ENCODE peak calls at places on chromosomes 16 and 17, in six cellular contexts. One of them, this sample, is unnamed. For H3K27me3, the result is how much of the 10 kb centered on the place peaks cover.

GRCh38 chr16:49464877-49465504 is 91.4 kb downstream of the C16orf78 start:
- DNase-seq in esophagus squamous epithelium: no peak
- DNase-seq in gastrocnemius medialis: no peak
- DNase-seq in breast epithelium: peak
- DNase-seq in ovary: peak
- DNase-seq in IMR-90: no peak
- DNase-seq in this sample: no peak

GRCh38 chr17:80965606-80966005 is 26.0 kb upstream of the CHMP6 start:
- DNase-seq in esophagus squamous epithelium: no peak
- DNase-seq in gastrocnemius medialis: no peak
- DNase-seq in breast epithelium: no peak
- DNase-seq in ovary: no peak
- DNase-seq in IMR-90: no peak
- DNase-seq in this sample: no peak

GRCh38 chr16:51734220-51734619 is 583.1 kb upstream of the SALL1 start:
- DNase-seq in esophagus squamous epithelium: no peak
- DNase-seq in gastrocnemius medialis: no peak
- DNase-seq in breast epithelium: no peak
- DNase-seq in ovary: no peak
- DNase-seq in IMR-90: no peak
- DNase-seq in this sample: no peak

GRCh38 chr16:1108299-1109252 is 12.5 kb upstream of the C1QTNF8 start:
- DNase-seq in esophagus squamous epithelium: no peak
- DNase-seq in gastrocnemius medialis: no peak
- DNase-seq in breast epithelium: peak
- DNase-seq in ovary: peak
- DNase-seq in IMR-90: peak
- DNase-seq in this sample: peak

GRCh38 chr17:56641894-56642293 is 48.4 kb downstream of the NOG start:
- DNase-seq in esophagus squamous epithelium: no peak
- DNase-seq in gastrocnemius medialis: no peak
- DNase-seq in breast epithelium: no peak
- DNase-seq in ovary: no peak
- DNase-seq in IMR-90: no peak
- DNase-seq in this sample: no peak

GRCh38 chr17:45334701-45335677 is 18.2 kb upstream of the MAP3K14 start:
- DNase-seq in esophagus squamous epithelium: no peak
- DNase-seq in gastrocnemius medialis: no peak
- DNase-seq in breast epithelium: no peak
- DNase-seq in ovary: no peak
- DNase-seq in IMR-90: no peak
- DNase-seq in this sample: no peak

GRCh38 chr17:76414334-76415295 is 30.2 kb downstream of the SPHK1 start:
- DNase-seq in esophagus squamous epithelium: no peak
- DNase-seq in gastrocnemius medialis: no peak
- DNase-seq in breast epithelium: no peak
- DNase-seq in ovary: peak
- DNase-seq in IMR-90: peak
- DNase-seq in this sample: no peak

GRCh38 chr17:38703742-38704644 is 1.1 kb upstream of the MLLT6 start:
- DNase-seq in esophagus squamous epithelium: peak
- DNase-seq in gastrocnemius medialis: peak
- DNase-seq in breast epithelium: peak
- DNase-seq in ovary: peak
- DNase-seq in IMR-90: no peak
- DNase-seq in this sample: peak

GRCh38 chr17:45147581-45148182 is 593 bp upstream of the HEXIM1 start:
- DNase-seq in esophagus squamous epithelium: no peak
- DNase-seq in gastrocnemius medialis: peak
- DNase-seq in breast epithelium: peak
- DNase-seq in ovary: peak
- DNase-seq in IMR-90: peak
- DNase-seq in this sample: peak

GRCh38 chr17:31687505-31688126 is 171.4 kb downstream of the COPRS start:
- DNase-seq in esophagus squamous epithelium: no peak
- DNase-seq in gastrocnemius medialis: no peak
- DNase-seq in breast epithelium: no peak
- DNase-seq in ovary: no peak
- DNase-seq in IMR-90: no peak
- DNase-seq in this sample: no peak

GRCh38 chr17:4719146-4719545 is 8.7 kb downstream of the ARRB2 start:
- DNase-seq in esophagus squamous epithelium: no peak
- DNase-seq in gastrocnemius medialis: no peak
- DNase-seq in breast epithelium: no peak
- DNase-seq in ovary: no peak
- DNase-seq in IMR-90: no peak
- DNase-seq in this sample: no peak

GRCh38 chr17:81651692-81652091 is 4.7 kb downstream of the PDE6G start:
- DNase-seq in esophagus squamous epithelium: no peak
- DNase-seq in gastrocnemius medialis: no peak
- DNase-seq in breast epithelium: no peak
- DNase-seq in ovary: no peak
- DNase-seq in IMR-90: peak
- DNase-seq in this sample: no peak

GRCh38 chr17:81207610-81208581 is 14.9 kb downstream of the CEP131 start:
- DNase-seq in esophagus squamous epithelium: no peak
- DNase-seq in gastrocnemius medialis: no peak
- DNase-seq in breast epithelium: no peak
- DNase-seq in ovary: no peak
- DNase-seq in IMR-90: no peak
- DNase-seq in this sample: no peak

GRCh38 chr16:26247063-26247462 is 555.3 kb downstream of the HS3ST4 start:
- DNase-seq in esophagus squamous epithelium: no peak
- DNase-seq in gastrocnemius medialis: no peak
- DNase-seq in breast epithelium: no peak
- DNase-seq in ovary: no peak
- DNase-seq in IMR-90: no peak
- DNase-seq in this sample: no peak

GRCh38 chr16:49641250-49641649 is 214.7 kb downstream of the ZNF423 start:
- DNase-seq in esophagus squamous epithelium: no peak
- DNase-seq in gastrocnemius medialis: no peak
- DNase-seq in breast epithelium: no peak
- DNase-seq in ovary: no peak
- DNase-seq in IMR-90: no peak
- DNase-seq in this sample: no peak

GRCh38 chr17:82905130-82905529 is 65.3 kb upstream of the ZNF750 start:
- DNase-seq in esophagus squamous epithelium: no peak
- DNase-seq in gastrocnemius medialis: no peak
- DNase-seq in breast epithelium: no peak
- DNase-seq in ovary: no peak
- DNase-seq in IMR-90: no peak
- DNase-seq in this sample: no peak

GRCh38 chr17:63035695-63036094 is 69.7 kb downstream of the TANC2 start:
- DNase-seq in esophagus squamous epithelium: no peak
- DNase-seq in gastrocnemius medialis: no peak
- DNase-seq in breast epithelium: no peak
- DNase-seq in ovary: no peak
- DNase-seq in IMR-90: no peak
- DNase-seq in this sample: no peak

GRCh38 chr17:31627960-31628359 is 231.1 kb downstream of the COPRS start:
- DNase-seq in esophagus squamous epithelium: no peak
- DNase-seq in gastrocnemius medialis: no peak
- DNase-seq in breast epithelium: no peak
- DNase-seq in ovary: no peak
- DNase-seq in IMR-90: peak
- DNase-seq in this sample: no peak

GRCh38 chr17:62950067-62950466 is 16.0 kb upstream of the TANC2 start:
- DNase-seq in esophagus squamous epithelium: no peak
- DNase-seq in gastrocnemius medialis: no peak
- DNase-seq in breast epithelium: no peak
- DNase-seq in ovary: no peak
- DNase-seq in IMR-90: peak
- DNase-seq in this sample: no peak

DNA sequence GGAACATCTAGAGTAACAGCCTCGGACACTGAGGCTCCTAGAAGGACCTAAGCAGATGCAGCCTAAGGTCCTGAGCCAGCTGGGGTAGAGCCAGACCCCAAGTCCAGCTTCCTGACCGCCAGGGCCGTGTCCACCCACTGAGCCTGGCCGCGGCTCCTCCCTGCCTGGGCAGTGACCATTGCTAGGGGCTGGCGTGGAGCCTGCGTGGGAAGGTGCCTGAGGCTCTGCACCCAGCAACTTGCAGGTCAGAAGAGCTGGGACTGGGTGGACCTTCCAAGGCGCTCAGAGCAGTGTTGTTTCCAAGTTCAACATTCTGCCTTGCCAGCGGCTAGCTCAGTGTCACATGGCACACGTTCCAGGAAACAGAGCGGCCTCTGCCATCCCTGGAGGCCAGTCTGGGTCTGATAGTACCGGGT is 209.6 kb upstream of the CIBAR2 start:
- DNase-seq in esophagus squamous epithelium: no peak
- DNase-seq in gastrocnemius medialis: peak
- DNase-seq in breast epithelium: peak
- DNase-seq in ovary: peak
- DNase-seq in IMR-90: peak
- DNase-seq in this sample: peak
- H3K27ac ChIP-seq in esophagus squamous epithelium: peak
- H3K27ac ChIP-seq in gastrocnemius medialis: peak
- H3K27ac ChIP-seq in breast epithelium: peak
- H3K27ac ChIP-seq in ovary: peak
- H3K27ac ChIP-seq in IMR-90: peak
- H3K27ac ChIP-seq in this sample: peak

GRCh38 chr16:78874241-78874983 is 726.1 kb downstream of the MAF start:
- DNase-seq in esophagus squamous epithelium: no peak
- DNase-seq in gastrocnemius medialis: no peak
- DNase-seq in breast epithelium: no peak
- DNase-seq in ovary: no peak
- DNase-seq in IMR-90: no peak
- DNase-seq in this sample: no peak

GRCh38 chr16:78882150-78882549 is 718.4 kb downstream of the MAF start:
- DNase-seq in esophagus squamous epithelium: no peak
- DNase-seq in gastrocnemius medialis: no peak
- DNase-seq in breast epithelium: no peak
- DNase-seq in ovary: no peak
- DNase-seq in IMR-90: no peak
- DNase-seq in this sample: no peak

GRCh38 chr16:78877114-78877513 is 723.4 kb downstream of the MAF start:
- DNase-seq in esophagus squamous epithelium: no peak
- DNase-seq in gastrocnemius medialis: no peak
- DNase-seq in breast epithelium: no peak
- DNase-seq in ovary: no peak
- DNase-seq in IMR-90: no peak
- DNase-seq in this sample: no peak

GRCh38 chr16:78879046-78879445 is 721.5 kb downstream of the MAF start:
- DNase-seq in esophagus squamous epithelium: no peak
- DNase-seq in gastrocnemius medialis: no peak
- DNase-seq in breast epithelium: no peak
- DNase-seq in ovary: no peak
- DNase-seq in IMR-90: no peak
- DNase-seq in this sample: no peak

DNA sequence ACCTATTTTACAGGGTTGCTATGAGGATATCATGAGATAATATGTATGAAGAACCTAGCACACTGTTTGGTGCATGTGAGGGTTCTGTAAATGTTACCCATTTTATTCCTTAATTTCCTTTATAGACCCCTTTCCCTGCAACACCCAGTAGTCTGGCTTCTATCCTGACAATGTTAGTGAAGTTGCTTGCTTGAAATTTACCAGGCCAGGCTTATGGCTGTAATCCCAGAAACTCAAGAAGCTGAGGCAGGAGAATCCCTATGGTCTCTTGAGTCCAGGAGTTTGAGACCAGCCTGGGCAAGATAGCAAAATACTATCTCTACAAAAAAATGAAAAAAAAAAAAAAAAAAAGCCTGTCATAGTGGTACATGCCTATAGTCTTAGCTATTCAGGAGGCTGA is 722.0 kb downstream of the MAF start:
- DNase-seq in esophagus squamous epithelium: no peak
- DNase-seq in gastrocnemius medialis: no peak
- DNase-seq in breast epithelium: no peak
- DNase-seq in ovary: no peak
- DNase-seq in IMR-90: no peak
- DNase-seq in this sample: no peak
- H3K27me3 ChIP-seq in esophagus squamous epithelium: under half
- H3K27me3 ChIP-seq in gastrocnemius medialis: under half
- H3K27me3 ChIP-seq in breast epithelium: under half
- H3K27me3 ChIP-seq in ovary: under half
- H3K27me3 ChIP-seq in IMR-90: under half
- H3K27me3 ChIP-seq in this sample: under half

GRCh38 chr16:2912330-2913199 is 834 bp downstream of the FLYWCH1 start:
- DNase-seq in esophagus squamous epithelium: no peak
- DNase-seq in gastrocnemius medialis: peak
- DNase-seq in breast epithelium: no peak
- DNase-seq in ovary: peak
- DNase-seq in IMR-90: peak
- DNase-seq in this sample: no peak

GRCh38 chr16:2913603-2914002 is 1.9 kb downstream of the FLYWCH1 start:
- DNase-seq in esophagus squamous epithelium: no peak
- DNase-seq in gastrocnemius medialis: no peak
- DNase-seq in breast epithelium: no peak
- DNase-seq in ovary: no peak
- DNase-seq in IMR-90: no peak
- DNase-seq in this sample: no peak

GRCh38 chr16:2914233-2914632 is 2.5 kb downstream of the FLYWCH1 start:
- DNase-seq in esophagus squamous epithelium: no peak
- DNase-seq in gastrocnemius medialis: no peak
- DNase-seq in breast epithelium: no peak
- DNase-seq in ovary: no peak
- DNase-seq in IMR-90: no peak
- DNase-seq in this sample: no peak

GRCh38 chr16:2910441-2910840 is 1.3 kb upstream of the FLYWCH1 start:
- DNase-seq in esophagus squamous epithelium: no peak
- DNase-seq in gastrocnemius medialis: no peak
- DNase-seq in breast epithelium: no peak
- DNase-seq in ovary: no peak
- DNase-seq in IMR-90: peak
- DNase-seq in this sample: no peak

DNA sequence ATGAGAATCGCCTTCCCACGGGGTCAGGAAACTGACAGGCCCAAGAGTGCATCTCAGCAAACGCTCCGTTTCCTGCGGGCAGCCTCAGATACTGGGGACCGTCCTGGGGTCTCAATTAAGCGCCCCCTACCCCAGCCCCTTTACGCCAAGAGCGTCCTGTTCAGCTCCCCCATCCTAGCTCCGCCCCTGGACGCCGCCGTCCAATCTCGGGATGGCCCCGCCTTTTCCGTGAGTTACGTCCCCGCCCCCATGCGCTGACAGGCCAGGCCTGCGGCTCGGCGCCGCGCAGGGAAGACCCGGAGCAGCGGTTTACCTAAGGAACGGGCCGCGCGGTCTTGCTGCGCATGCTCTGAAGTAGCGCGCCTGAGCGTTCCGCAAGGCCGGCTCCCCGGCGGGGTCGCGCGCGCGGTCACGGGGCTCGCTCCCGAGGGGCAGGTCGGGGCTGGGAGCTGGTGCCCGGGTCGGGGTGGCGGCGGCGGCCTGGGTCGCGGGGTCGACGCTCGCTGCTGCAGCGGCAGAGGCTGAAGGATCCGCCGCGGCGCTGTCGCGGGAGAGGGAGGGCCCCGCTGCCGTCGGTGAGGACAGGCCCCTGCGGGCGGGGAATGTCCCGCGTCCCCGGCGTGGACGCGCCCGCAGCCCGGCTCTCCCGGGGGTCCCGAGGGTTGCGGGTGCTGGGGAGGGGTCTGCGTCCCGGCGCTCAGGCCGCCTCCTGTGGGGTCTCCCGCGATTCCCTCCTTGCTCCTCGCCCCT is at the start of gene FLYWCH1:
- DNase-seq in esophagus squamous epithelium: peak
- DNase-seq in gastrocnemius medialis: peak
- DNase-seq in breast epithelium: peak
- DNase-seq in ovary: peak
- DNase-seq in IMR-90: peak
- DNase-seq in this sample: peak
- TF ChIP-seq POLR2A in esophagus squamous epithelium: peak
- TF ChIP-seq POLR2A in gastrocnemius medialis: peak
- TF ChIP-seq POLR2A in breast epithelium: no peak
- TF ChIP-seq POLR2A in ovary: peak
- TF ChIP-seq POLR2A in IMR-90: no peak
- TF ChIP-seq POLR2A in this sample: peak

GRCh38 chr17:28573966-28574480 is 2.7 kb downstream of the ALDOC start:
- DNase-seq in esophagus squamous epithelium: no peak
- DNase-seq in gastrocnemius medialis: no peak
- DNase-seq in breast epithelium: no peak
- DNase-seq in ovary: no peak
- DNase-seq in IMR-90: no peak
- DNase-seq in this sample: no peak
- H3K27ac ChIP-seq in esophagus squamous epithelium: no peak
- H3K27ac ChIP-seq in gastrocnemius medialis: no peak
- H3K27ac ChIP-seq in breast epithelium: no peak
- H3K27ac ChIP-seq in ovary: no peak
- H3K27ac ChIP-seq in IMR-90: no peak
- H3K27ac ChIP-seq in this sample: no peak